ENCODE peak calls at places on chromosomes 2 and 18, in ten cellular contexts. S is A549, M is stomach, G is transverse colon, W is K562, O is GM12878, Z is sigmoid colon, L is ovary, Y is HepG2, B is SK-N-SH. I is an unnamed sample.

GRCh38 chr2:172931923-172932520 is 143.6 kb upstream of the MAP3K20 start:
- DNase-seq in S (peak; percentile 68), M (peak; percentile 66), G (peak; percentile 63), W (peak; percentile 41), O (no peak), Z (peak; percentile 73), L (peak; percentile 81), Y (peak; percentile 60), B (peak; percentile 50), I (peak; percentile 84)

GRCh38 chr2:195658541-195658890 is 1.5 kb downstream of the SLC39A10 start:
- DNase-seq in S (peak; percentile 86), M (no peak), G (no peak), W (no peak), O (no peak), Z (no peak), L (no peak), Y (peak; percentile 81), B (peak; percentile 10), I (no peak)

GRCh38 chr2:180442860-180443644 is 436.0 kb upstream of the CWC22 start:
- DNase-seq in S (no peak), M (no peak), G (no peak), W (no peak), O (no peak), Z (no peak), L (no peak), Y (no peak), B (no peak), I (no peak)

GRCh38 chr2:189179607-189179979 is at the start of gene COL5A2:
- DNase-seq in S (peak; percentile 86), M (no peak), G (peak; percentile 24), W (no peak), O (no peak), Z (peak; percentile 79), L (peak; percentile 62), Y (no peak), B (no peak), I (peak; percentile 66)

GRCh38 chr2:106332054-106332453 is 136.2 kb downstream of the RGPD3 start:
- DNase-seq in S (no peak), M (no peak), G (no peak), W (no peak), O (no peak), Z (no peak), L (no peak), Y (peak; percentile 66), B (no peak), I (no peak)

GRCh38 chr2:188399159-188399558 is 107.5 kb downstream of the GULP1 start:
- DNase-seq in S (no peak), M (no peak), G (no peak), W (no peak), O (no peak), Z (no peak), L (no peak), Y (no peak), B (no peak), I (no peak)

GRCh38 chr2:132415256-132416079 is 1.1 kb upstream of the GPR39 start:
- DNase-seq in S (peak; percentile 18), M (no peak), G (peak; percentile 15), W (no peak), O (no peak), Z (no peak), L (peak; percentile 24), Y (no peak), B (no peak), I (no peak)

GRCh38 chr18:58979615-58980014 is 114.9 kb downstream of the ZNF532 start:
- DNase-seq in S (no peak), M (no peak), G (no peak), W (no peak), O (no peak), Z (no peak), L (no peak), Y (no peak), B (no peak), I (no peak)

GRCh38 chr18:69444221-69444620 is 43.5 kb downstream of the DOK6 start:
- DNase-seq in S (no peak), M (no peak), G (no peak), W (no peak), O (no peak), Z (no peak), L (no peak), Y (no peak), B (no peak), I (no peak)

GRCh38 chr2:29113891-29114321 is 1.3 kb upstream of the CLIP4 start:
- DNase-seq in S (peak; percentile 83), M (peak; percentile 46), G (peak; percentile 58), W (no peak), O (no peak), Z (peak; percentile 77), L (peak; percentile 49), Y (no peak), B (peak; percentile 78), I (peak; percentile 74)

GRCh38 chr18:13558132-13558531 is 168.2 kb downstream of the FAM210A start:
- DNase-seq in S (peak; percentile 36), M (no peak), G (no peak), W (peak; percentile 64), O (no peak), Z (no peak), L (no peak), Y (peak; percentile 52), B (peak; percentile 83), I (no peak)

DNA sequence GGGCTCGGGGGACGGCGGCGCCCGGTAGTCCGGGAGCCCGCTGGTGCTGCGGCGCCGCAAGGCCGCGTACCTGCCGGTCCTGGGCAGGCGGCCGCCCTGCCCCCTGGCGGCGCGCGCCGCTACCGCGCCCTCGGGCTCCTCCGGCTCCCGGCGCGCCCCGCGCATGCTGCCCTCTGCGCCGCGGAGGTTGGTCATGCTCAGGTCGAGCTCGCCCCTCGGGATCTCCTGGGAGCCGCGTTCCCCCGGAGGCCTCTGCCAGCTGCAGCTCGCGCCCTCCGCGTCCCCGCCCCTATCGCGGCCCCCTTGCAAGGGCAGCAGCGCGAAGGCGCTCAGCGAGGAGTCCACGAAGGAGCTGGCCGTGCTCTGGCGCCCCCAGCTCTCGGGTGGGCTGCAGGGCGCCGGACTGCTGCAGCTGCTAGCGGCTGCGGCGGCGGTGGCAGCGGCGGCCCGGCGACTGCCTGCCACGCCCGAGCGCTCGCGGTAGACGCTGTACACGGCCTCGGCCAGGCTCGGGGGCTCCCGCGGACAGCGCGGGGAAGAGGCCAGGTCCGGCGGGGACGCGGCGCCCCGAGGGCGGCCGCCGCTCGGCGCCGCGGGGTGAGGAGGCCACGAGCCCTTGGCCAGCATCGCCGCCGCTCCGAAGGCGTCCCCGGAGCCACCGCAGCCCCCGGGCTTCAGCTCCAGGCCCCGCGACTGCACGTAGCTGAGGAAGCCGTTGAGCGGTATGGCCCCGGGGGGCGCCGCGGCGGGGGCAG is 4.5 kb downstream of the TMEM200C start:
- DNase-seq in S (peak; percentile 29), M (peak; percentile 34), G (no peak), W (no peak), O (no peak), Z (no peak), L (peak; percentile 40), Y (peak; percentile 11), B (peak; percentile 90), I (no peak)
- TF ChIP-seq EP300 in S (no peak), M (no peak), G (no peak), W (no peak), O (no peak), Z (no peak), L (no peak), Y (no peak), B (no peak), I (no peak)

GRCh38 chr18:33901894-33902512 is 322.7 kb downstream of the NOL4 start:
- DNase-seq in S (no peak), M (no peak), G (no peak), W (no peak), O (no peak), Z (no peak), L (no peak), Y (no peak), B (no peak), I (no peak)
- H3K9me3 ChIP-seq in S (no peaks in the 10 kb centered on the region), M (no peaks in the 10 kb centered on the region), G (peaks cover 3% of the 10 kb centered on the region), W (no peaks in the 10 kb centered on the region), O (no peaks in the 10 kb centered on the region), Z (no peaks in the 10 kb centered on the region), L (no peaks in the 10 kb centered on the region), Y (peaks cover 85% of the 10 kb centered on the region), B (peaks cover 20% of the 10 kb centered on the region), I (no peaks in the 10 kb centered on the region)

GRCh38 chr2:128445533-128445900 is 126.8 kb upstream of the HS6ST1 start:
- DNase-seq in S (no peak), M (peak; percentile 17), G (no peak), W (no peak), O (no peak), Z (peak; percentile 39), L (peak; percentile 14), Y (no peak), B (no peak), I (no peak)

GRCh38 chr2:128446049-128446811 is 127.6 kb upstream of the HS6ST1 start:
- DNase-seq in S (no peak), M (peak; percentile 13), G (no peak), W (no peak), O (no peak), Z (peak; percentile 46), L (peak; percentile 6), Y (no peak), B (no peak), I (no peak)

GRCh38 chr2:128446866-128447537 is 128.3 kb upstream of the HS6ST1 start:
- DNase-seq in S (no peak), M (peak; percentile 21), G (no peak), W (no peak), O (no peak), Z (peak; percentile 57), L (peak; percentile 10), Y (no peak), B (no peak), I (no peak)

GRCh38 chr2:128444044-128444771 is 125.5 kb upstream of the HS6ST1 start:
- DNase-seq in S (no peak), M (peak; percentile 19), G (no peak), W (no peak), O (no peak), Z (peak; percentile 44), L (peak; percentile 10), Y (no peak), B (peak; percentile 80), I (no peak)

DNA sequence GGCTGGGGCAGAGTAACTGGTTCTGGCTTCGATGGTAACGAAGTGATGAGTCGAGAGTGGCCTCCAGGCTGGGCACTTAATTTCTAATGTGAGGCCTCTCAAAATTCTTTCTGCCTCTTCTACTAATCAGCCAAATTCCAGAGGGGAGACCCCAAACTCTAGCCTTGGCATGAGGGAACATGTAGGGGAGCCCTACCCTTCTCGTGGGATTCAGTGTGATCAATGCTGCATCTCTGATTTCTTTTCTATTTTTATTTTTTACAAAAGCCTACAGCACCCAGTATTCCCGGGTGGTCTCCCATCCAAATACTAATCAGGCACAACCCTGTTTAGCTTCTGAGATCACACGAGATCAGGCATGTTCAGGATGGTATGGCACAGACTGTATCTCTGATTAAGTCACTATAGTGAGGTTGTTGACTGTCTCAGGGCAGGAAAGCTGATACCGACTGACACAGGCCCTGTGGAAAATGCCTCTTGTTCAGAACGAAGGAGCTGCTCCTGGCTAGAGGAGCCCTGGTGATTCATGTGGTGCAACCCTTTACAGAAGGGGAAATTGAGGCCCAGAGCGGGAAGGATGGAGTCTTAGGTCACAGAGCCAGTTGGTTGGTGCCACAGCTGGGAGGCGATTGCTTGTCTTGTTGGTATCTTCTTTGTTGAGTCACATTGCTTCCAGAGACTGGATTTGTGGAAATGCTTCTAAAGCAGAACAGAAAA is 126.3 kb upstream of the HS6ST1 start:
- DNase-seq in S (no peak), M (peak; percentile 14), G (no peak), W (no peak), O (no peak), Z (no peak), L (peak; percentile 11), Y (no peak), B (no peak), I (no peak)
- TF ChIP-seq EP300 in S (no peak), M (no peak), G (no peak), W (no peak), O (no peak), Z (no peak), L (no peak), Y (no peak), B (no peak), I (no peak)

GRCh38 chr2:144749188-144749587 is 229.3 kb upstream of the ZEB2 start:
- DNase-seq in S (no peak), M (no peak), G (no peak), W (no peak), O (no peak), Z (no peak), L (no peak), Y (no peak), B (no peak), I (no peak)
- H3K9me3 ChIP-seq in S (peaks cover 11% of the 10 kb centered on the region), M (peaks cover 7% of the 10 kb centered on the region), G (peaks cover 31% of the 10 kb centered on the region), W (peaks cover 7% of the 10 kb centered on the region), O (no peaks in the 10 kb centered on the region), Z (peaks cover 14% of the 10 kb centered on the region), L (no peaks in the 10 kb centered on the region), Y (peaks cover 56% of the 10 kb centered on the region), B (peaks cover 18% of the 10 kb centered on the region), I (no peaks in the 10 kb centered on the region)